ENCODE peak calls at places on chromosomes 7 and 10, in ten cellular contexts. U is psoas muscle, S is Calu3, J is foreskin keratinocyte, G is fibroblast of lung, R is WTC11, B is GM13976, O is OCI-LY7, H is adrenal gland, A is heart left ventricle. K is an unnamed sample.

GRCh38 chr10:9853405-9854010 is 1164.2 kb upstream of the CELF2 start:
- DNase-seq in O (peak), J (no peak), H (no peak), U (no peak), G (no peak), R (no peak), S (no peak), B (no peak), A (no peak), K (no peak)

GRCh38 chr10:128784444-128784843 is 658.2 kb upstream of the MKI67 start:
- DNase-seq in S (no peak), O (no peak), R (no peak), A (no peak), U (no peak), G (no peak), B (no peak), J (no peak), H (no peak), K (no peak)

GRCh38 chr10:51073461-51074237 is 638 bp upstream of the PRKG1 start:
- DNase-seq in O (no peak), G (peak), B (peak), A (peak), H (peak), U (peak), R (peak), S (peak), J (peak), K (peak)

GRCh38 chr7:155255660-155256059 is 42.0 kb upstream of the INSIG1 start:
- DNase-seq in O (no peak), B (no peak), R (no peak), A (no peak), J (no peak), H (no peak), G (no peak), U (no peak), S (no peak), K (no peak)

GRCh38 chr7:36029846-36030510 is 123.1 kb upstream of the EEPD1 start:
- DNase-seq in U (no peak), A (no peak), G (no peak), H (no peak), R (no peak), J (no peak), O (no peak), S (no peak), B (no peak), K (no peak)

GRCh38 chr7:576524-577277 is 57.1 kb upstream of the PDGFA start:
- DNase-seq in O (no peak), A (no peak), S (no peak), R (no peak), G (no peak), J (no peak), B (no peak), U (no peak), H (no peak), K (no peak)

GRCh38 chr10:29200280-29200679 is 88.6 kb upstream of the LYZL1 start:
- DNase-seq in A (no peak), B (no peak), G (peak), S (no peak), U (no peak), H (no peak), O (no peak), J (no peak), R (no peak), K (no peak)

GRCh38 chr10:5616871-5617270 is 49.5 kb downstream of the ASB13 start:
- DNase-seq in A (peak), U (no peak), O (no peak), R (no peak), G (no peak), S (no peak), J (no peak), H (no peak), B (no peak), K (no peak)

GRCh38 chr10:114259825-114260224 is 20.8 kb downstream of the VWA2 start:
- DNase-seq in U (peak), O (no peak), A (no peak), B (no peak), S (no peak), J (no peak), R (no peak), G (peak), H (no peak), K (no peak)

GRCh38 chr7:157585113-157585861 is 248.5 kb downstream of the DNAJB6 start:
- DNase-seq in U (no peak), H (no peak), G (no peak), B (no peak), O (peak), R (no peak), S (no peak), A (peak), J (no peak), K (no peak)

GRCh38 chr10:132705173-132705572 is 80.8 kb downstream of the NKX6-2 start:
- DNase-seq in B (no peak), O (no peak), S (no peak), G (no peak), U (peak), A (peak), H (no peak), R (peak), J (no peak), K (no peak)

GRCh38 chr10:89476676-89477075 is 58.7 kb downstream of the SLC16A12 start:
- DNase-seq in S (peak), O (no peak), H (no peak), G (no peak), U (peak), B (no peak), A (no peak), J (no peak), R (no peak), K (no peak)

GRCh38 chr10:99329238-99329890 is at the start of gene CNNM1:
- DNase-seq in G (peak), R (peak), A (no peak), B (peak), S (peak), H (no peak), O (no peak), U (peak), J (no peak), K (peak)

GRCh38 chr7:138978541-138979184 is 2.5 kb downstream of the KIAA1549 start:
- DNase-seq in J (no peak), A (no peak), S (no peak), B (no peak), G (no peak), O (no peak), U (no peak), H (no peak), R (no peak), K (no peak)

GRCh38 chr10:14971867-14972448 is 12.8 kb downstream of the MEIG1 start:
- DNase-seq in R (peak), G (no peak), S (peak), A (no peak), U (no peak), O (peak), B (no peak), H (no peak), J (no peak), K (peak)

GRCh38 chr7:13282377-13282980 is 595.0 kb downstream of the ARL4A start:
- DNase-seq in J (no peak), B (no peak), R (no peak), S (no peak), A (no peak), O (peak), U (no peak), H (no peak), G (peak), K (no peak)

GRCh38 chr10:71797533-71798307 is 24.4 kb upstream of the VSIR start:
- DNase-seq in J (no peak), O (no peak), A (peak), H (no peak), G (no peak), S (no peak), B (no peak), U (peak), R (no peak), K (peak)

GRCh38 chr10:24727811-24728210 is 4.1 kb upstream of the ARHGAP21 start:
- DNase-seq in U (no peak), J (no peak), A (no peak), S (peak), O (no peak), G (no peak), H (no peak), B (peak), R (peak), K (peak)
- TF ChIP-seq CTCF in U (no peak), J (peak), A (no peak), S (no peak), O (no peak), G (no peak), H (no peak), B (no peak), R (no peak), K (no peak)

GRCh38 chr10:85222300-85222699 is 893.9 kb downstream of the CCSER2 start:
- DNase-seq in A (no peak), H (no peak), R (no peak), O (no peak), U (no peak), G (no peak), B (no peak), J (no peak), S (no peak), K (no peak)
- TF ChIP-seq CTCF in A (no peak), H (peak), R (no peak), O (no peak), U (no peak), G (no peak), B (no peak), J (no peak), S (no peak), K (no peak)

GRCh38 chr10:87635498-87636312 is 24.0 kb upstream of the PAPSS2 start:
- DNase-seq in S (peak), G (peak), U (no peak), R (no peak), A (no peak), H (no peak), B (no peak), J (peak), O (no peak), K (peak)
- TF ChIP-seq CTCF in S (no peak), G (no peak), U (no peak), R (no peak), A (no peak), H (no peak), B (no peak), J (no peak), O (no peak), K (no peak)

DNA sequence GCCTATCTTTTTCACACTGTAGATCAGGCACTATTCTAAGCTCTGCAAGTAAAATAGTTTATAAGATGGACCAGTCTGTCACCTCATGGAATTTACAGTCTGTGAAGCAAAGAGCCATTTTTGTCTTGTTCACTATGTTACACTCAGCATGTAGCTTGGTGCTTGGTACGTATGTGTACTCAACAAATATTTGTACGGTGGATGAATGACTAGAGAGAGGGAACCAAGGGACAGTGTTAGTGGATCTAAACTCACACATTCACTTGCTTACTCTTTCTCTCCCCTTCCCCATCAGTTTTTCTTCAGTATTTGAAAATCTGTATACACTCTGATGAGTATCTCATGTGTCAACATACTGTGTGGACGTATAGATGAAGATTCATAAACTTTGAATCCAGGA is 45.9 kb downstream of the PTF1A start:
- DNase-seq in O (no peak), J (no peak), S (no peak), R (no peak), H (no peak), G (no peak), B (no peak), U (no peak), A (no peak), K (no peak)
- TF ChIP-seq CTCF in O (no peak), J (no peak), S (no peak), R (no peak), H (no peak), G (no peak), B (no peak), U (no peak), A (no peak), K (no peak)

GRCh38 chr10:58818889-58819288 is 306.2 kb downstream of the BICC1 start:
- DNase-seq in U (no peak), H (no peak), S (peak), J (no peak), G (peak), A (no peak), B (no peak), O (no peak), R (no peak), K (no peak)
- TF ChIP-seq CTCF in U (no peak), H (no peak), S (no peak), J (no peak), G (peak), A (no peak), B (no peak), O (no peak), R (no peak), K (no peak)

GRCh38 chr10:103852856-103853255 is 2.5 kb downstream of the SH3PXD2A start:
- DNase-seq in G (peak), B (no peak), O (no peak), S (no peak), R (no peak), U (no peak), J (no peak), H (no peak), A (no peak), K (no peak)
- TF ChIP-seq CTCF in G (no peak), B (no peak), O (no peak), S (no peak), R (no peak), U (no peak), J (no peak), H (no peak), A (no peak), K (no peak)

DNA sequence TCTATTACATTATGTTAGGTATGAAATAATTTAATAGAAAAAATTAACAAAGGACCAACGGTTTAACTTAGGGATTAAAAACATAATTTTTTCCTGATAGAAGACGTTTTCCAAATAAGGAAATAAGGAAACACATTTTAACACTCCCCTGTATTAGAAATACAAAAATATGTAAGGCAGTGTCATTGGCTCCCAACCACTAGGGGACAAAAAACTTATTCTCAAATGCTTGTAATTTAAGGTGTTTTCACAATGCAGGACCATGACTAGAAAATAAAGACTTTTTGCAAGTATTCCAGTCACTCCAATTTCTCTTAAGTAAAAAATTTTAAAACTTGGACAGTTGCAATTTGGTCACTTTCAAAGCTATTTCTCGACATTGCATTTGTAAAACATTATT is 98.8 kb upstream of the ODAD2 start:
- DNase-seq in B (no peak), U (no peak), G (no peak), O (no peak), A (no peak), J (no peak), H (no peak), R (no peak), S (no peak), K (no peak)
- TF ChIP-seq CTCF in B (no peak), U (no peak), G (no peak), O (no peak), A (no peak), J (no peak), H (no peak), R (no peak), S (no peak), K (peak)

DNA sequence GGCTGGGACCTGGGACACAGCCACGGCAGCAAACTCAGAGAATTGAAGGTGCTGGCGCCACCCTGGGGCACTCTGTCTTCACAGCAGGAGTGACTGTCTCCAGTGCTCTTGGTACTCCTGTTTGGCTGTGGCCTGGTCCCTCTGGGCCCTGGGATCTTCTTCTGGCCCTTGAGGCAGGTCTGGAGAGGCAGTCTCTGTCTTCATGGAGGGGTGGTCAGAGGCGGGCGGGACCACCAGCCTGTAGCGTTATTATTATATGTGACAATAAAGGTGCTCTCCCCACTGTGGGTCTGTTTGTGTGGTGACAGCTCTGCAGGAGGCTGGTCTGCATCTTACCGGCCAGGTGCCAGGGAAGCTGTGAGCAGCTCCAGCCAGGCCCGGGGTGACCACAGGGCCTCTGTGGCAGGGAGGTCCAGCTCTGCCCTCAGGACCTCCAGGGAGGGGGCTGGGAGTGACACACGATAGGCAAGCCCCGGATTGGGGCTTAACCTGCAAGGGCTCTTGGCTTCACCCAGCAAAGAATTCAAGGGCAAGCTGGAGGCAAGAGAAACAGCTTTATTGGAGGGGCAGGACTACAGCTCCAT is 70.3 kb downstream of the MYL10 start:
- DNase-seq in A (peak), H (no peak), U (peak), R (no peak), O (peak), G (no peak), B (no peak), J (no peak), S (no peak), K (no peak)
- TF ChIP-seq CTCF in A (no peak), H (no peak), U (no peak), R (no peak), O (peak), G (no peak), B (no peak), J (peak), S (no peak), K (no peak)

GRCh38 chr10:124573726-124574455 is 112.3 kb downstream of the LHPP start:
- DNase-seq in H (no peak), S (no peak), U (no peak), R (no peak), J (no peak), A (no peak), B (no peak), G (no peak), O (no peak), K (no peak)
- TF ChIP-seq CTCF in H (no peak), S (no peak), U (no peak), R (no peak), J (no peak), A (no peak), B (no peak), G (no peak), O (no peak), K (no peak)

GRCh38 chr7:98836811-98837631 is 32.8 kb downstream of the TMEM130 start:
- DNase-seq in O (peak), R (peak), B (peak), A (no peak), U (no peak), S (peak), G (peak), H (no peak), J (peak), K (peak)
- TF ChIP-seq CTCF in O (peak), R (peak), B (peak), A (peak), U (peak), S (peak), G (peak), H (peak), J (peak), K (peak)

K was measured in activated CD8-positive, alpha-beta T cell treated with anti-CD3 and anti-CD28 coated beads for 36 hours.